ENCODE peak calls at places on chromosomes 11 and 22, in seven cellular contexts. T is SK-N-SH, K is HCT116, I is hepatocyte, Q is PC-3, Y is OCI-LY7, M is neural progenitor cell. X is an unnamed sample.

GRCh38 chr11:2275334-2276279 is 5.2 kb upstream of the ASCL2 start:
- DNase-seq in T (no peak), K (no peak), I (no peak), Q (no peak), Y (no peak), M (no peak), X (no peak)

GRCh38 chr22:27863556-27863955 is 55.5 kb downstream of the PITPNB start:
- DNase-seq in T (no peak), K (no peak), I (no peak), Q (no peak), Y (no peak), M (no peak), X (no peak)

GRCh38 chr11:831132-831864 is 1.5 kb upstream of the CD151 start:
- DNase-seq in T (no peak), K (no peak), I (no peak), Q (no peak), Y (no peak), M (peak), X (no peak)

GRCh38 chr11:113876074-113876797 is 864 bp upstream of the USP28 start:
- DNase-seq in T (no peak), K (no peak), I (no peak), Q (no peak), Y (peak), M (no peak), X (no peak)

GRCh38 chr11:33329705-33330329 is 72.6 kb downstream of the HIPK3 start:
- DNase-seq in T (peak), K (peak), I (peak), Q (peak), Y (peak), M (peak), X (peak)

GRCh38 chr22:18110194-18110943 is at the start of gene TUBA8:
- DNase-seq in T (peak), K (no peak), I (peak), Q (peak), Y (peak), M (peak), X (peak)

GRCh38 chr11:8058216-8058615 is 22.8 kb upstream of the TUB start:
- DNase-seq in T (no peak), K (no peak), I (no peak), Q (no peak), Y (no peak), M (no peak), X (no peak)

GRCh38 chr11:92332986-92333385 is 108.4 kb downstream of the FAT3 start:
- DNase-seq in T (no peak), K (no peak), I (no peak), Q (no peak), Y (no peak), M (no peak), X (no peak)

GRCh38 chr11:130418756-130419155 is 9.7 kb downstream of the ADAMTS8 start:
- DNase-seq in T (no peak), K (no peak), I (no peak), Q (no peak), Y (no peak), M (no peak), X (no peak)

GRCh38 chr11:123407124-123407995 is 22.7 kb upstream of the GRAMD1B start:
- DNase-seq in T (peak), K (peak), I (peak), Q (peak), Y (peak), M (peak), X (peak)

GRCh38 chr11:62804310-62805043 is 763 bp downstream of the NXF1 start:
- DNase-seq in T (no peak), K (no peak), I (peak), Q (peak), Y (peak), M (no peak), X (no peak)

GRCh38 chr11:61616443-61616842 is 35.6 kb upstream of the SYT7 start:
- DNase-seq in T (no peak), K (no peak), I (no peak), Q (peak), Y (no peak), M (no peak), X (no peak)

GRCh38 chr11:45180158-45180887 is 33.9 kb downstream of the PRDM11 start:
- DNase-seq in T (peak), K (peak), I (peak), Q (peak), Y (no peak), M (peak), X (peak)

GRCh38 chr11:93895106-93895862 is 44.9 kb upstream of the VSTM5 start:
- DNase-seq in T (peak), K (peak), I (peak), Q (peak), Y (peak), M (peak), X (peak)

GRCh38 chr22:40679964-40680818 is 907 bp downstream of the MCHR1 start:
- DNase-seq in T (no peak), K (no peak), I (peak), Q (no peak), Y (no peak), M (peak), X (peak)
- TF ChIP-seq CTCF in T (no peak), K (peak), I (peak), Q (no peak), Y (no peak), M (no peak), X (peak)

GRCh38 chr11:73159981-73160777 is 18.1 kb upstream of the FCHSD2 start:
- DNase-seq in T (no peak), K (no peak), I (peak), Q (no peak), Y (peak), M (no peak), X (no peak)
- H2AFZ ChIP-seq in T (no peak), K (no peak), I (no peak), Q (no peak), Y (no peak), M (no peak), X (no peak)

GRCh38 chr22:46590334-46590733 is 29.9 kb upstream of the GRAMD4 start:
- DNase-seq in T (no peak), K (no peak), I (peak), Q (no peak), Y (no peak), M (peak), X (no peak)

GRCh38 chr22:46591890-46592289 is 28.3 kb upstream of the GRAMD4 start:
- DNase-seq in T (no peak), K (no peak), I (no peak), Q (no peak), Y (no peak), M (peak), X (no peak)

GRCh38 chr22:46588279-46589140 is 31.7 kb upstream of the GRAMD4 start:
- DNase-seq in T (no peak), K (no peak), I (peak), Q (no peak), Y (peak), M (peak), X (no peak)

GRCh38 chr22:46589141-46589748 is 30.9 kb upstream of the GRAMD4 start:
- DNase-seq in T (no peak), K (no peak), I (peak), Q (no peak), Y (no peak), M (peak), X (no peak)

GRCh38 chr22:46589871-46590271 is 30.3 kb upstream of the GRAMD4 start:
- DNase-seq in T (no peak), K (no peak), I (peak), Q (no peak), Y (no peak), M (peak), X (no peak)
- TF ChIP-seq EZH2phosphoT487 in T (no peak), K (no peak), I (no peak), Q (no peak), Y (no peak), M (no peak), X (no peak)

GRCh38 chr11:77113382-77114088 is 10.9 kb downstream of the OMP start:
- DNase-seq in T (peak), K (no peak), I (peak), Q (peak), Y (peak), M (peak), X (peak)
- TF ChIP-seq CTCF in T (peak), K (peak), I (peak), Q (peak), Y (peak), M (peak), X (peak)